ENCODE peak calls at places on chromosomes 4 and X, in nine cellular contexts. One of them, this sample, is unnamed.

GRCh38 chr4:165208322-165208652 is 926 bp downstream of the KLHL2 start:
- DNase-seq in HL-60: no peak
- DNase-seq in colonic mucosa: no peak
- DNase-seq in breast epithelium: peak
- DNase-seq in kidney epithelial cell: no peak
- DNase-seq in fibroblast of the aortic adventitia: no peak
- DNase-seq in stomach: no peak
- DNase-seq in AG10803: no peak
- DNase-seq in A549: no peak
- DNase-seq in this sample: no peak

GRCh38 chr4:25938251-25939186 is 24.5 kb downstream of the SMIM20 start:
- DNase-seq in A549: no peak
- DNase-seq in fibroblast of the aortic adventitia: peak
- DNase-seq in stomach: no peak
- DNase-seq in HL-60: peak
- DNase-seq in colonic mucosa: no peak
- DNase-seq in kidney epithelial cell: peak
- DNase-seq in breast epithelium: no peak
- DNase-seq in AG10803: peak
- DNase-seq in this sample: peak

GRCh38 chrX:29528281-29528680 is 687.1 kb upstream of the MAGEB2 start:
- DNase-seq in colonic mucosa: no peak
- DNase-seq in breast epithelium: no peak
- DNase-seq in fibroblast of the aortic adventitia: no peak
- DNase-seq in stomach: no peak
- DNase-seq in A549: no peak
- DNase-seq in kidney epithelial cell: no peak
- DNase-seq in AG10803: no peak
- DNase-seq in HL-60: no peak
- DNase-seq in this sample: no peak

GRCh38 chr4:40458109-40458508 is 123.0 kb downstream of the CHRNA9 start:
- DNase-seq in breast epithelium: no peak
- DNase-seq in kidney epithelial cell: no peak
- DNase-seq in AG10803: no peak
- DNase-seq in HL-60: no peak
- DNase-seq in fibroblast of the aortic adventitia: no peak
- DNase-seq in colonic mucosa: no peak
- DNase-seq in stomach: no peak
- DNase-seq in A549: peak
- DNase-seq in this sample: no peak

GRCh38 chrX:7263961-7264360 is 116.0 kb upstream of the PUDP start:
- DNase-seq in HL-60: no peak
- DNase-seq in AG10803: no peak
- DNase-seq in fibroblast of the aortic adventitia: no peak
- DNase-seq in breast epithelium: no peak
- DNase-seq in colonic mucosa: no peak
- DNase-seq in kidney epithelial cell: peak
- DNase-seq in A549: peak
- DNase-seq in stomach: no peak
- DNase-seq in this sample: no peak

GRCh38 chr4:174133525-174133924 is 149.9 kb downstream of the FBXO8 start:
- DNase-seq in A549: no peak
- DNase-seq in kidney epithelial cell: no peak
- DNase-seq in breast epithelium: no peak
- DNase-seq in HL-60: no peak
- DNase-seq in stomach: no peak
- DNase-seq in AG10803: no peak
- DNase-seq in colonic mucosa: no peak
- DNase-seq in fibroblast of the aortic adventitia: no peak
- DNase-seq in this sample: no peak

GRCh38 chr4:65337371-65337770 is 332.9 kb downstream of the EPHA5 start:
- DNase-seq in HL-60: no peak
- DNase-seq in kidney epithelial cell: no peak
- DNase-seq in fibroblast of the aortic adventitia: no peak
- DNase-seq in AG10803: no peak
- DNase-seq in colonic mucosa: no peak
- DNase-seq in A549: no peak
- DNase-seq in stomach: no peak
- DNase-seq in breast epithelium: no peak
- DNase-seq in this sample: no peak

GRCh38 chrX:151722241-151722846 is 6.5 kb downstream of the FATE1 start:
- DNase-seq in A549: peak
- DNase-seq in colonic mucosa: peak
- DNase-seq in kidney epithelial cell: no peak
- DNase-seq in stomach: peak
- DNase-seq in breast epithelium: no peak
- DNase-seq in HL-60: no peak
- DNase-seq in fibroblast of the aortic adventitia: peak
- DNase-seq in AG10803: peak
- DNase-seq in this sample: peak

GRCh38 chrX:70552174-70552704 is 107.6 kb downstream of the DLG3 start:
- DNase-seq in kidney epithelial cell: no peak
- DNase-seq in HL-60: no peak
- DNase-seq in stomach: no peak
- DNase-seq in AG10803: no peak
- DNase-seq in colonic mucosa: no peak
- DNase-seq in breast epithelium: no peak
- DNase-seq in fibroblast of the aortic adventitia: peak
- DNase-seq in A549: no peak
- DNase-seq in this sample: no peak

GRCh38 chrX:31445542-31445941 is 373.7 kb upstream of the FTHL17 start:
- DNase-seq in stomach: no peak
- DNase-seq in kidney epithelial cell: no peak
- DNase-seq in breast epithelium: no peak
- DNase-seq in colonic mucosa: no peak
- DNase-seq in HL-60: no peak
- DNase-seq in A549: no peak
- DNase-seq in AG10803: no peak
- DNase-seq in fibroblast of the aortic adventitia: no peak
- DNase-seq in this sample: no peak

GRCh38 chr4:109462802-109463201 is 29.2 kb downstream of the SEC24B start:
- DNase-seq in fibroblast of the aortic adventitia: no peak
- DNase-seq in A549: no peak
- DNase-seq in colonic mucosa: no peak
- DNase-seq in AG10803: peak
- DNase-seq in breast epithelium: no peak
- DNase-seq in kidney epithelial cell: no peak
- DNase-seq in stomach: no peak
- DNase-seq in HL-60: no peak
- DNase-seq in this sample: no peak

GRCh38 chr4:103098331-103098730 is 1.3 kb downstream of the BDH2 start:
- DNase-seq in stomach: no peak
- DNase-seq in HL-60: no peak
- DNase-seq in AG10803: no peak
- DNase-seq in kidney epithelial cell: no peak
- DNase-seq in colonic mucosa: no peak
- DNase-seq in breast epithelium: no peak
- DNase-seq in A549: no peak
- DNase-seq in fibroblast of the aortic adventitia: no peak
- DNase-seq in this sample: no peak

GRCh38 chr4:156992943-156993342 is 21.3 kb upstream of the PDGFC start:
- DNase-seq in kidney epithelial cell: no peak
- DNase-seq in HL-60: no peak
- DNase-seq in fibroblast of the aortic adventitia: peak
- DNase-seq in colonic mucosa: no peak
- DNase-seq in A549: no peak
- DNase-seq in AG10803: no peak
- DNase-seq in stomach: no peak
- DNase-seq in breast epithelium: no peak
- DNase-seq in this sample: no peak

GRCh38 chrX:129139837-129140679 is 383.2 kb downstream of the SMARCA1 start:
- DNase-seq in kidney epithelial cell: no peak
- DNase-seq in AG10803: no peak
- DNase-seq in fibroblast of the aortic adventitia: no peak
- DNase-seq in breast epithelium: no peak
- DNase-seq in stomach: no peak
- DNase-seq in A549: peak
- DNase-seq in colonic mucosa: no peak
- DNase-seq in HL-60: no peak
- DNase-seq in this sample: no peak

GRCh38 chr4:87659247-87659931 is 9.3 kb downstream of the DMP1 start:
- DNase-seq in breast epithelium: no peak
- DNase-seq in A549: peak
- DNase-seq in stomach: no peak
- DNase-seq in kidney epithelial cell: peak
- DNase-seq in colonic mucosa: no peak
- DNase-seq in AG10803: no peak
- DNase-seq in HL-60: no peak
- DNase-seq in fibroblast of the aortic adventitia: no peak
- DNase-seq in this sample: no peak

GRCh38 chr4:79198886-79199591 is 126.8 kb downstream of the NAA11 start:
- DNase-seq in breast epithelium: no peak
- DNase-seq in kidney epithelial cell: no peak
- DNase-seq in A549: no peak
- DNase-seq in stomach: no peak
- DNase-seq in colonic mucosa: no peak
- DNase-seq in AG10803: no peak
- DNase-seq in fibroblast of the aortic adventitia: no peak
- DNase-seq in HL-60: no peak
- DNase-seq in this sample: no peak

DNA sequence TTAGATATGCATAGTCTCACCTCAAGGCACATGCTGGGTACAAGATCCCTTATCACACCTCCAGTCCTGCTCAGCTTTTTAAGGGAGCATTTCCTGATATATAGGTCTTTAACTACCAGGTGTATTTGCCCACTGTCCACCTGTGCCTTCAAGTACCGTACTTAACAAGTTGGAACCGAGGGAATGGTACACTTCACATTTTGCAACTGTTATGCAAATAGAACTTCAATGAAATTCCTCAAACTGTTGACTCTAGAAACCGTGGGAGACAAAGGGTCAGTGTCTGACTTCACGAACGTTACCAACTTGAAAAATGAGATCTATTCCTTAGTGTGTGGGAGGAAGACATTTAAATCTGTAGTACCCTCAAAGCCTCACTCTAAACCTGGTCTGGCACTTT is 5.2 kb downstream of the TRIM2 start:
- DNase-seq in stomach: peak
- DNase-seq in breast epithelium: no peak
- DNase-seq in AG10803: no peak
- DNase-seq in kidney epithelial cell: no peak
- DNase-seq in A549: no peak
- DNase-seq in colonic mucosa: peak
- DNase-seq in HL-60: no peak
- DNase-seq in fibroblast of the aortic adventitia: no peak
- DNase-seq in this sample: no peak
- TF ChIP-seq CTCF in stomach: no peak
- TF ChIP-seq CTCF in breast epithelium: no peak
- TF ChIP-seq CTCF in AG10803: no peak
- TF ChIP-seq CTCF in kidney epithelial cell: no peak
- TF ChIP-seq CTCF in A549: no peak
- TF ChIP-seq CTCF in colonic mucosa: no peak
- TF ChIP-seq CTCF in HL-60: no peak
- TF ChIP-seq CTCF in fibroblast of the aortic adventitia: no peak
- TF ChIP-seq CTCF in this sample: no peak

DNA sequence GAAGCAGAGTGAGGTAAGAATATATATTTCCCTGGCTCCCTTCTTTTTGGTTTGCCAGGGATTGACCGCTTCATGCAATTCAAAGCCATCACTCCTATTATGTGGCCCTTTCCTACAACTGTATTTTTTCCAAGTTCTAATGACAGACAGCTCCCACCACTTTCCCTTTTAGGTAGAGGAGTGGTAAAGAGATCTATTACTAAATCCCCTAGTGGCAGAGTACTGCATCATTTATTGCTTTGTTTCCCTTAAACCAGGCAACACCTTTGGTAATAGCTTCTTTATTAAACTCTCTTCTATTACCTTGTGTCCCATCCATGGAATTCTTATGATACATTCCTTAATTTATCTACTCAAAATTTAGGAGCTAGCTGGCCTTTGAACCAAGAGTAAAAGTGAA is 90.7 kb downstream of the CNOT6L start:
- DNase-seq in A549: no peak
- DNase-seq in HL-60: no peak
- DNase-seq in breast epithelium: no peak
- DNase-seq in fibroblast of the aortic adventitia: no peak
- DNase-seq in stomach: no peak
- DNase-seq in colonic mucosa: no peak
- DNase-seq in kidney epithelial cell: no peak
- DNase-seq in AG10803: no peak
- DNase-seq in this sample: no peak
- TF ChIP-seq CTCF in A549: no peak
- TF ChIP-seq CTCF in HL-60: no peak
- TF ChIP-seq CTCF in breast epithelium: no peak
- TF ChIP-seq CTCF in fibroblast of the aortic adventitia: no peak
- TF ChIP-seq CTCF in stomach: peak
- TF ChIP-seq CTCF in colonic mucosa: no peak
- TF ChIP-seq CTCF in kidney epithelial cell: peak
- TF ChIP-seq CTCF in AG10803: no peak
- TF ChIP-seq CTCF in this sample: no peak

DNA sequence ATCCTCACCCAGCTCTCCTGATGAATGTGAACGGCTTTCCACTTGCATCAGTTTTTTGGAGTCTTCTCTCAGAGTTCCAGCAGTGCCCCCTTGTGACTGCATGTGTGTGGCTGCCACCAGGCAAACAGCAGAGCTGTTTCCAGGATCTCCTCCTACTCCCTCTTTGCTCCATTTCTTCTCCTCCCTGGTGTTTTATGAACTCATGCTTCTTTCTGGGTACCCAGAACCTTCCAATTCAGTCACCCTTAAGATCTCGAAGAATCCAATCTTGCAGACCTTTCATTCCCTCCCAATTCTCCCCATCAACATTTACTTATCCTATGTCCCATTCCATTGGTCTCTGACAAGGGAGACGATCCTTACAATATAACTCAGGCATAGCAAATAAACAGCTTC is 6.8 kb upstream of the TCEANC start:
- DNase-seq in stomach: peak
- DNase-seq in HL-60: no peak
- DNase-seq in fibroblast of the aortic adventitia: peak
- DNase-seq in A549: peak
- DNase-seq in breast epithelium: no peak
- DNase-seq in kidney epithelial cell: peak
- DNase-seq in AG10803: peak
- DNase-seq in colonic mucosa: peak
- DNase-seq in this sample: peak
- TF ChIP-seq CTCF in stomach: peak
- TF ChIP-seq CTCF in HL-60: peak
- TF ChIP-seq CTCF in fibroblast of the aortic adventitia: peak
- TF ChIP-seq CTCF in A549: peak
- TF ChIP-seq CTCF in breast epithelium: no peak
- TF ChIP-seq CTCF in kidney epithelial cell: peak
- TF ChIP-seq CTCF in AG10803: peak
- TF ChIP-seq CTCF in colonic mucosa: peak
- TF ChIP-seq CTCF in this sample: peak

DNA sequence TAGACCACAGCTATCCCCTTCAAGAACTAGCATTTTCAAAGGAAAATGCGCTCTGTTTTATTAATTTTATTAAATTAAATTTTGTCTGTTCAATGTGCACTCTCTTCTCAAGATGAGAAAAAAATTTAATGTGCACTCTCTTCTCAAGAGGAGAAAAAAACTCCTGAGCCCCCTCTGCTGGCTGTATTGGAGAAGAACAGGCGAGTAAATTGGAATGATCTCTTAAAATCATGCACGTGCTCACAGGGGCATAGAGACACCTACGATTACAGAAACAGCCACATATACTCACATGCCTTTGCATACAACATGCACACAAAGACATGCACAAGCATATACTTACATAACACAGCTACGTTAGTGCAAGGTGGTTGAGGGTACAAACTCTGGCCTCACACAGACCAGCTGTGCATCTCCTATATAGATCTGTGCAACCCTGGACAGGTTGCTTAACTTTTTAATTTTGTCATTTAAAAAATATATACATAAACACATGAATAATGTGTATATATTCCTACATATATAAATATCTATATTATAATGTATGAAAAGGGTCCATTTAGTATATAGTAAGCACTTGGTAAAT is 176.2 kb upstream of the CXorf66 start:
- DNase-seq in stomach: peak
- DNase-seq in fibroblast of the aortic adventitia: peak
- DNase-seq in A549: peak
- DNase-seq in HL-60: peak
- DNase-seq in breast epithelium: no peak
- DNase-seq in kidney epithelial cell: no peak
- DNase-seq in AG10803: peak
- DNase-seq in colonic mucosa: peak
- DNase-seq in this sample: peak
- TF ChIP-seq CTCF in stomach: peak
- TF ChIP-seq CTCF in fibroblast of the aortic adventitia: peak
- TF ChIP-seq CTCF in A549: peak
- TF ChIP-seq CTCF in HL-60: peak
- TF ChIP-seq CTCF in breast epithelium: no peak
- TF ChIP-seq CTCF in kidney epithelial cell: peak
- TF ChIP-seq CTCF in AG10803: peak
- TF ChIP-seq CTCF in colonic mucosa: peak
- TF ChIP-seq CTCF in this sample: peak